ENCODE peak calls at places on chromosome 13, in six cellular contexts. I is brain microvascular endothelial cell, N is cardiac muscle cell, X is aorta, C is psoas muscle, O is cardiac fibroblast. Q is an unnamed sample.

GRCh38 chr13:73989244-73989843 is 144.9 kb downstream of the KLF12 start:
- DNase-seq in C (no peak), I (no peak), O (no peak), N (no peak), X (no peak), Q (no peak)

GRCh38 chr13:51849145-51850101 is 4.4 kb upstream of the TMEM272 start:
- DNase-seq in I (peak), N (peak), C (no peak), X (no peak), O (peak), Q (peak)

GRCh38 chr13:34847751-34848150 is 94.3 kb upstream of the NBEA start:
- DNase-seq in N (no peak), X (no peak), I (no peak), O (no peak), C (no peak), Q (no peak)

GRCh38 chr13:49319555-49320350 is 72.0 kb downstream of the CDADC1 start:
- DNase-seq in O (peak), X (no peak), I (no peak), N (no peak), C (no peak), Q (peak)

GRCh38 chr13:21911916-21912315 is 241.0 kb downstream of the FGF9 start:
- DNase-seq in N (no peak), C (no peak), I (no peak), O (no peak), X (no peak), Q (no peak)

GRCh38 chr13:27423333-27423732 is 1.1 kb upstream of the GTF3A start:
- DNase-seq in X (no peak), I (no peak), C (no peak), N (no peak), O (no peak), Q (no peak)

GRCh38 chr13:49457221-49457620 is 13.1 kb downstream of the SETDB2 start:
- DNase-seq in C (no peak), X (no peak), I (no peak), N (no peak), O (peak), Q (peak)

GRCh38 chr13:22451345-22451744 is 729.4 kb upstream of the SGCG start:
- DNase-seq in C (peak), I (no peak), O (no peak), N (peak), X (no peak), Q (no peak)

GRCh38 chr13:32538234-32538620 is 368 bp downstream of the N4BP2L2 start:
- DNase-seq in N (peak), C (peak), X (peak), O (peak), I (peak), Q (peak)

GRCh38 chr13:29948246-29948645 is 97.8 kb upstream of the UBL3 start:
- DNase-seq in I (no peak), O (no peak), N (no peak), C (no peak), X (no peak), Q (peak)

GRCh38 chr13:51330741-51331140 is 8.8 kb upstream of the SERPINE3 start:
- DNase-seq in I (peak), O (peak), N (peak), X (no peak), C (no peak), Q (peak)

GRCh38 chr13:38582133-38582532 is 104.7 kb upstream of the FREM2 start:
- DNase-seq in X (no peak), N (peak), I (peak), C (no peak), O (peak), Q (peak)

GRCh38 chr13:71864981-71865857 is 1.8 kb downstream of the DACH1 start:
- DNase-seq in I (peak), O (peak), C (peak), X (peak), N (peak), Q (peak)

GRCh38 chr13:48626077-48626449 is 27.7 kb upstream of the CYSLTR2 start:
- DNase-seq in N (peak), I (peak), C (no peak), O (peak), X (no peak), Q (peak)

GRCh38 chr13:107743983-107744382 is 471.4 kb downstream of the LIG4 start:
- DNase-seq in X (no peak), I (no peak), C (no peak), O (no peak), N (peak), Q (peak)

GRCh38 chr13:88068975-88069374 is 397.8 kb downstream of the SLITRK5 start:
- DNase-seq in I (no peak), O (no peak), X (no peak), N (no peak), C (no peak), Q (no peak)

GRCh38 chr13:24233351-24233901 is 72.9 kb downstream of the SPATA13 start:
- DNase-seq in I (peak), C (no peak), X (no peak), N (peak), O (peak), Q (peak)

GRCh38 chr13:103525530-103525929 is 459.3 kb upstream of the SLC10A2 start:
- DNase-seq in I (no peak), O (no peak), N (no peak), C (no peak), X (no peak), Q (no peak)

GRCh38 chr13:76293346-76293745 is 592.9 kb downstream of the KCTD12 start:
- DNase-seq in O (peak), N (peak), X (no peak), C (no peak), I (no peak), Q (peak)
- H3K4me3 ChIP-seq in O (no peak), N (no peak), X (no peak), C (no peak), I (no peak), Q (no peak)

GRCh38 chr13:31469377-31469776 is 269.6 kb downstream of the B3GLCT start:
- DNase-seq in X (no peak), N (no peak), I (no peak), O (no peak), C (no peak), Q (no peak)
- H3K4me3 ChIP-seq in X (no peak), N (no peak), I (no peak), O (no peak), C (no peak), Q (no peak)

GRCh38 chr13:41005709-41006108 is 13.4 kb downstream of the ELF1 start:
- DNase-seq in I (no peak), O (no peak), N (no peak), C (no peak), X (no peak), Q (no peak)

GRCh38 chr13:41006296-41006695 is 12.8 kb downstream of the ELF1 start:
- DNase-seq in O (no peak), N (no peak), X (no peak), I (no peak), C (no peak), Q (no peak)

GRCh38 chr13:41006951-41007350 is 12.2 kb downstream of the ELF1 start:
- DNase-seq in N (no peak), O (no peak), X (no peak), C (no peak), I (no peak), Q (no peak)

GRCh38 chr13:41007359-41008118 is 11.6 kb downstream of the ELF1 start:
- DNase-seq in C (no peak), O (peak), X (no peak), N (no peak), I (no peak), Q (no peak)

GRCh38 chr13:41008349-41008980 is 10.7 kb downstream of the ELF1 start:
- DNase-seq in C (no peak), X (no peak), O (peak), I (peak), N (peak), Q (peak)
- H3K4me3 ChIP-seq in C (no peak), X (no peak), O (no peak), I (no peak), N (no peak), Q (no peak)

GRCh38 chr13:97371486-97372109 is 62.4 kb upstream of the RAP2A start:
- DNase-seq in X (no peak), N (no peak), O (no peak), I (no peak), C (no peak), Q (no peak)

GRCh38 chr13:97366172-97366688 is 67.7 kb upstream of the RAP2A start:
- DNase-seq in I (no peak), N (no peak), O (no peak), X (no peak), C (no peak), Q (no peak)

GRCh38 chr13:97367016-97367415 is 67.0 kb upstream of the RAP2A start:
- DNase-seq in O (peak), X (no peak), C (no peak), N (peak), I (peak), Q (peak)

GRCh38 chr13:97367427-97367826 is 66.5 kb upstream of the RAP2A start:
- DNase-seq in I (peak), X (no peak), N (peak), C (no peak), O (peak), Q (peak)

DNA sequence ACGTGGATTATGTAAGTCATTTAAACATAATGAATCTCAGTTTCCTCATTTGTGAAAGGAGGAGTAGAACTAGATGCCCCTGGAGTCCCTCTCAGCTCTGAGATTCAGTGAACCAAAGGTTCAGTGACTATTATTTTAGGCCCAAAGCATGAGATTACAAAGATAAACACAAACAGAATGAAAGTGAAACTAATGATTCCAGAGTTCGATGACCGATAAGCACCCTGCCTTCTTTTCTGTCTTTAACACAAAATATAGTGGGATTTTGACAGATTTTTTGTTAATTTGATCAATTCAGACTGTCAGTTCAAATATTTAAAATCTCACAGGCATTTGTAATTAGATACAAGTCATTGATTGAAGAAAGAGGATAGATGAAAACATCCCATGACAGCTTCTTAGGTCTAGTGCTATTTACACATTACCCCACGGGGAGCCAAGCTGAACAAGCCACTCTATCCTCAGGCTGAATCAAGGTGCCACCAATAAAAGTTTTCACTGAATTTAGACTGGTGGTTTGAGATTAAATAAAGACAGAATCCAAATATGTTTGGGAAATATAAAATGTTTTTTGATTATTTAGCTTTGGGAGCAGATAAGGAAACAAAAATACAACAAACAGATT is 64.6 kb upstream of the RAP2A start:
- DNase-seq in C (no peak), X (no peak), I (no peak), O (peak), N (no peak), Q (no peak)
- H3K4me3 ChIP-seq in C (peak), X (peak), I (peak), O (peak), N (no peak), Q (peak)

GRCh38 chr13:36430247-36431203 is 1.8 kb upstream of the CCNA1 start:
- DNase-seq in I (no peak), C (no peak), O (peak), N (peak), X (peak), Q (no peak)

GRCh38 chr13:36428083-36428482 is 4.2 kb upstream of the CCNA1 start:
- DNase-seq in N (peak), I (no peak), O (peak), X (no peak), C (no peak), Q (peak)

GRCh38 chr13:36436811-36437210 is 4.5 kb downstream of the CCNA1 start:
- DNase-seq in C (no peak), I (no peak), O (peak), X (no peak), N (no peak), Q (no peak)

GRCh38 chr13:36432106-36432544 is at the start of gene CCNA1:
- DNase-seq in I (no peak), X (peak), O (peak), N (peak), C (peak), Q (no peak)

DNA sequence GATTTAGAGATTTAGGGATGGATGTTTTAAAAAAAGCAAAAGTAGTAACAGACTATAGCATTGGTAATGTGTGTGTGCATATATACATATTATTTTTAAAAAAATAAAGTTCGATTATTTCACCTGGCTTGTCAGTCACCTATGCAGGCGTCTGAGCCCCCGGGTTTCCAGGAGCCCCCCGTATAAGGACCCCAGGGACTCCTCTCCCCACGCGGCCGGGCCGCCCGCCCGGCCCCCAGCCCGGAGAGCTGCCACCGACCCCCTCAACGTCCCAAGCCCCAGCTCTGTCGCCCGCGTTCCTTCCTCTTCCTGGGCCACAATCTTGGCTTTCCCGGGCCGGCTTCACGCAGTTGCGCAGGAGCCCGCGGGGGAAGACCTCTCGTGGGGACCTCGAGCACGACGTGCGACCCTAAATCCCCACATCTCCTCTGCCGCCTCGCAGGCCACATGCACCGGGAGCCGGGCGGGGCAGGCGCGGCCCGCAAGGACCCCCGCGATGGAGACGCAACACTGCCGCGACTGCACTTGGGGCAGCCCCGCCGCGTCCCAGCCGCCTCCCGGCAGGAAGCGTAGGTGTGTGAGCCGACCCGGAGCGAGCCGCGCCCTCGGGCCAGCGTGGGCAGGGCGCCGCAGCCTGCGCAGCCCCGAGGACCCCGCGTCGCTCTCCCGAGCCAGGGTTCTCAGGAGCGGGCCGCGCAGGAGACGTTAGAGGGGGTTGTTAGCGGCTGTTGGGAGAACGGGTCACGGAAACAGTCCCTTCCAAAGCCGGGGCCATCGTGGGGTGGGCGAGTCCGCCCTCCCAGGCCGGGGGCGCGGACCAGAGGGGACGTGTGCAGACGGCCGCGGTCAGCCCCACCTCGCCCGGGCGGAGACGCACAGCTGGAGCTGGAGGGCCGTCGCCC is 840 bp upstream of the CCNA1 start:
- DNase-seq in C (no peak), X (peak), O (no peak), N (no peak), I (no peak), Q (no peak)
- H3K4me3 ChIP-seq in C (peak), X (peak), O (peak), N (peak), I (peak), Q (peak)

DNA sequence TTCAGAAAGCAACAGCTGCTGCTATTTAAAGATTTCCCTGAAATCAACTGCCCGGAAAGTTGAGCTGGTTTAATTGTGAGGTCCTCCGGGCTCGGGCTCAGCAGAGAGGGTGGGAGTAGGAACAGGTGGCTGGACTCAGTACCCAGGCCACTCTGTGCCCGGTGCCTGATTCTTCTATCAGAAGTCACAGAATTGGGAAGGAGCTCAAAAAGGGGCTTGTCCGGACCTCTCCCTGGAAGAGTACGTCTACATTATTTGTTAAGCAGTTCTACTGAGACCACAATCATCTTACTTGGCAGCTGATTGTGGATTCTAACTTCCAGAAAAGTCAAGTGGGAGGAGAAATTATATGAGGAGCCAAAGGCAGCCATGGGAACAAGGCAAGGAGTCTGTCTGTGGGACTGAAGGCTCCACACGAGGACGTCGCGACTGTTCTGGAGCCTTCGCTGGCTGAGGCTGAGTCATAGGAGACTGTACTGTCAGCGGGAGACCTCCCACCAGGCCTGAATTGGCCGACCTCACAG is 91.7 kb upstream of the ANKRD10 start:
- DNase-seq in N (peak), C (peak), I (peak), X (peak), O (peak), Q (peak)
- H3K4me3 ChIP-seq in N (no peak), C (peak), I (no peak), X (no peak), O (no peak), Q (no peak)